ENCODE peak calls at places on chromosomes 1 and 21, in six cellular contexts. B, D, G, X, H and V are unnamed samples.

GRCh38 chr1:157368363-157368762 is 184.0 kb downstream of the FCRL5 start:
- DNase-seq in B (no peak), D (no peak), G (no peak), X (no peak), H (no peak), V (no peak)

GRCh38 chr1:51175278-51175677 is 60.8 kb upstream of the RNF11 start:
- DNase-seq in B (no peak), D (no peak), G (no peak), X (no peak), H (no peak), V (no peak)

GRCh38 chr1:99943238-99943794 is 26.5 kb upstream of the SLC35A3 start:
- DNase-seq in B (no peak), D (no peak), G (no peak), X (peak; percentile 42), H (peak; percentile 76), V (no peak)

GRCh38 chr1:204591473-204592090 is 75.4 kb downstream of the MDM4 start:
- DNase-seq in B (no peak), D (no peak), G (no peak), X (no peak), H (peak; percentile 82), V (no peak)

GRCh38 chr21:45788198-45788597 is 144.7 kb downstream of the PCBP3 start:
- DNase-seq in B (no peak), D (no peak), G (no peak), X (peak; percentile 36), H (no peak), V (no peak)

GRCh38 chr1:119364640-119365039 is 3.9 kb upstream of the HAO2 start:
- DNase-seq in B (no peak), D (no peak), G (no peak), X (no peak), H (peak; percentile 3), V (no peak)

GRCh38 chr1:191870490-191870889 is 287.8 kb upstream of the RGS18 start:
- DNase-seq in B (no peak), D (no peak), G (no peak), X (no peak), H (no peak), V (no peak)

GRCh38 chr1:201299968-201300367 is 16.7 kb downstream of the PKP1 start:
- DNase-seq in B (no peak), D (no peak), G (no peak), X (no peak), H (peak; percentile 62), V (no peak)

GRCh38 chr1:26408604-26409003 is 2.0 kb upstream of the LIN28A start:
- DNase-seq in B (peak; percentile 58), D (peak; percentile 79), G (peak; percentile 92), X (peak; percentile 95), H (peak; percentile 77), V (peak; percentile 62)

GRCh38 chr1:30522031-30523004 is 201.1 kb downstream of the MATN1 start:
- DNase-seq in B (no peak), D (peak; percentile 88), G (no peak), X (peak; percentile 33), H (peak; percentile 84), V (no peak)

GRCh38 chr1:171793656-171794055 is 12.2 kb downstream of the METTL13 start:
- DNase-seq in B (no peak), D (no peak), G (no peak), X (no peak), H (no peak), V (no peak)

GRCh38 chr1:60488857-60489256 is 415.3 kb upstream of the C1orf87 start:
- DNase-seq in B (no peak), D (no peak), G (no peak), X (no peak), H (no peak), V (no peak)

GRCh38 chr1:230575886-230576477 is 66.3 kb upstream of the COG2 start:
- DNase-seq in B (no peak), D (no peak), G (no peak), X (no peak), H (no peak), V (no peak)

GRCh38 chr1:244636488-244637259 is 16.3 kb upstream of the DESI2 start:
- DNase-seq in B (no peak), D (no peak), G (no peak), X (no peak), H (no peak), V (no peak)

GRCh38 chr1:227845115-227845389 is 29.6 kb downstream of the PRSS38 start:
- DNase-seq in B (no peak), D (no peak), G (no peak), X (no peak), H (no peak), V (no peak)

GRCh38 chr1:32954183-32954582 is 10.4 kb downstream of the RNF19B start:
- DNase-seq in B (no peak), D (no peak), G (no peak), X (no peak), H (no peak), V (no peak)

GRCh38 chr1:207076181-207076949 is 12.3 kb upstream of the C4BPB start:
- DNase-seq in B (no peak), D (no peak), G (no peak), X (no peak), H (peak; percentile 43), V (no peak)

GRCh38 chr1:100009458-100009857 is 39.7 kb downstream of the SLC35A3 start:
- DNase-seq in B (no peak), D (no peak), G (no peak), X (no peak), H (peak; percentile 74), V (no peak)

GRCh38 chr1:43431676-43432075 is 22.1 kb downstream of the HYI start:
- DNase-seq in B (no peak), D (peak; percentile 6), G (no peak), X (no peak), H (no peak), V (no peak)

GRCh38 chr1:43206721-43207228 is 34.6 kb downstream of the CFAP57 start:
- DNase-seq in B (no peak), D (no peak), G (peak; percentile 54), X (peak; percentile 72), H (peak; percentile 100), V (no peak)

GRCh38 chr1:226942392-226942791 is 2.3 kb downstream of the COQ8A start:
- DNase-seq in B (no peak), D (peak; percentile 67), G (no peak), X (no peak), H (no peak), V (no peak)

GRCh38 chr1:206451146-206451545 is 19.1 kb upstream of the IKBKE start:
- DNase-seq in B (no peak), D (no peak), G (no peak), X (no peak), H (no peak), V (no peak)

GRCh38 chr1:22717038-22717758 is 6.6 kb downstream of the EPHB2 start:
- DNase-seq in B (no peak), D (no peak), G (peak; percentile 41), X (no peak), H (no peak), V (no peak)

GRCh38 chr1:117058810-117059209 is 1.3 kb upstream of the TTF2 start:
- DNase-seq in B (no peak), D (no peak), G (no peak), X (no peak), H (no peak), V (no peak)

GRCh38 chr1:228095938-228096337 is 7.2 kb downstream of the C1orf35 start:
- DNase-seq in B (no peak), D (peak; percentile 43), G (no peak), X (no peak), H (no peak), V (no peak)

GRCh38 chr1:193592325-193592724 is 405.9 kb upstream of the B3GALT2 start:
- DNase-seq in B (no peak), D (no peak), G (no peak), X (no peak), H (no peak), V (no peak)

GRCh38 chr1:89200668-89201488 is 2.1 kb upstream of the GBP4 start:
- DNase-seq in B (no peak), D (no peak), G (no peak), X (no peak), H (peak; percentile 61), V (no peak)

GRCh38 chr1:71464016-71464415 is 383.2 kb upstream of the ZRANB2 start:
- DNase-seq in B (no peak), D (no peak), G (no peak), X (no peak), H (peak; percentile 4), V (no peak)

GRCh38 chr1:151313501-151313900 is 13.7 kb downstream of the PI4KB start:
- DNase-seq in B (no peak), D (no peak), G (no peak), X (no peak), H (no peak), V (no peak)

GRCh38 chr1:37861151-37861550 is 1.8 kb upstream of the MTF1 start:
- DNase-seq in B (no peak), D (no peak), G (no peak), X (no peak), H (peak; percentile 19), V (no peak)

GRCh38 chr1:8315573-8316475 is 2.1 kb upstream of the SLC45A1 start:
- DNase-seq in B (no peak), D (no peak), G (peak; percentile 48), X (no peak), H (no peak), V (no peak)

GRCh38 chr21:42811960-42812359 is 67.4 kb downstream of the WDR4 start:
- DNase-seq in B (no peak), D (no peak), G (no peak), X (no peak), H (no peak), V (no peak)

GRCh38 chr1:114114751-114115104 is 38.9 kb downstream of the SYT6 start:
- DNase-seq in B (no peak), D (no peak), G (no peak), X (no peak), H (no peak), V (no peak)

GRCh38 chr1:94736549-94736948 is 83.6 kb upstream of the SLC44A3 start:
- DNase-seq in B (no peak), D (no peak), G (no peak), X (no peak), H (no peak), V (no peak)

GRCh38 chr1:235929216-235929615 is 62.5 kb upstream of the LYST start:
- DNase-seq in B (no peak), D (no peak), G (no peak), X (no peak), H (peak; percentile 54), V (no peak)

GRCh38 chr1:43359696-43360095 is 915 bp downstream of the CDC20 start:
- DNase-seq in B (no peak), D (no peak), G (no peak), X (no peak), H (peak; percentile 44), V (no peak)

GRCh38 chr1:119565131-119565772 is 58.2 kb downstream of the HSD3B1 start:
- DNase-seq in B (no peak), D (no peak), G (no peak), X (no peak), H (no peak), V (no peak)

GRCh38 chr1:97907886-97908285 is 12.9 kb downstream of the DPYD start:
- DNase-seq in B (no peak), D (no peak), G (no peak), X (no peak), H (no peak), V (no peak)